ENCODE peak calls at places on chromosomes 1 and 21, in seven cellular contexts. E, L, G, R, I, S and N are unnamed samples.

GRCh38 chr1:243343970-243344749 is 88.3 kb downstream of the SDCCAG8 start:
- DNase-seq in E (no peak), L (no peak), G (no peak), R (peak), I (peak), S (no peak), N (no peak)

GRCh38 chr1:95094923-95095322 is 22.2 kb upstream of the ALG14 start:
- DNase-seq in E (no peak), L (no peak), G (no peak), R (no peak), I (no peak), S (no peak), N (no peak)

GRCh38 chr1:111649227-111649626 is 29.6 kb downstream of the RAP1A start:
- DNase-seq in E (no peak), L (no peak), G (no peak), R (no peak), I (no peak), S (no peak), N (no peak)

GRCh38 chr1:231929311-231929710 is 302.7 kb downstream of the DISC1 start:
- DNase-seq in E (no peak), L (no peak), G (no peak), R (peak), I (peak), S (no peak), N (no peak)

GRCh38 chr21:45055861-45056260 is 18.5 kb upstream of the ADARB1 start:
- DNase-seq in E (no peak), L (no peak), G (no peak), R (no peak), I (peak), S (no peak), N (no peak)

GRCh38 chr1:203425668-203425999 is 50.0 kb upstream of the PRELP start:
- DNase-seq in E (no peak), L (no peak), G (no peak), R (peak), I (peak), S (no peak), N (no peak)

GRCh38 chr1:228004331-228004871 is 2.4 kb upstream of the WNT3A start:
- DNase-seq in E (peak), L (no peak), G (peak), R (peak), I (no peak), S (peak), N (no peak)

GRCh38 chr1:93021539-93022134 is 57.4 kb upstream of the MTF2 start:
- DNase-seq in E (no peak), L (no peak), G (no peak), R (peak), I (peak), S (no peak), N (no peak)

GRCh38 chr1:5877683-5878530 is 114.3 kb downstream of the NPHP4 start:
- DNase-seq in E (no peak), L (no peak), G (no peak), R (no peak), I (no peak), S (no peak), N (peak)

GRCh38 chr1:5875345-5875910 is 116.8 kb downstream of the NPHP4 start:
- DNase-seq in E (no peak), L (no peak), G (no peak), R (no peak), I (no peak), S (no peak), N (no peak)

GRCh38 chr1:5878938-5879337 is 113.3 kb downstream of the NPHP4 start:
- DNase-seq in E (no peak), L (no peak), G (no peak), R (no peak), I (no peak), S (no peak), N (peak)

GRCh38 chr1:5876251-5876650 is 116.0 kb downstream of the NPHP4 start:
- DNase-seq in E (no peak), L (no peak), G (no peak), R (no peak), I (no peak), S (no peak), N (no peak)

DNA sequence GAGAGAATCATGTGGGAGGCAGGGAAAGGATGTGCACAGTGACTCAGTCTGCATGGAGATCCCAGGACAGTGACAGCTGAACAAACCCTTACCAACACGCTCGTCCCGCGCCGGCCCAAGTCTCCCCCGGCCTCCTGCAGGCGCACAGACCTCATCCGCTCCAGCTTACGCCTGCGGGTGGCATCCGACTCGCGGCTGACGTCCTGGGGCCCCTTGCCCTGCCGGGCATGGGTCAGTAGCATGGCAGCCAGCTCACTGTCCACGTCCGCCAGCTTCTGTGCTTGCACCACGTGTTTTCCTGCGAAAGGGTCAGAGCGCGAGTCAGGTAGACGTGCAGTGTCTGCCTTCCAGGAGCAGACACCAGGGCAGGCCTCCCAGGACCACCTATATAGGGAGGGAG is 115.2 kb downstream of the NPHP4 start:
- DNase-seq in E (no peak), L (no peak), G (no peak), R (no peak), I (no peak), S (no peak), N (no peak)
- TF ChIP-seq CTCF in E (no peak), L (no peak), G (no peak), R (no peak), I (no peak), S (no peak), N (no peak)

GRCh38 chr1:106268070-106268469 is 788.4 kb upstream of the PRMT6 start:
- DNase-seq in E (no peak), L (no peak), G (no peak), R (peak), I (no peak), S (peak), N (no peak)
- TF ChIP-seq CTCF in E (no peak), L (peak), G (no peak), R (peak), I (no peak), S (no peak), N (peak)

GRCh38 chr1:159196543-159196942 is 8.1 kb upstream of the ACKR1 start:
- DNase-seq in E (no peak), L (no peak), G (no peak), R (no peak), I (no peak), S (peak), N (no peak)
- TF ChIP-seq CTCF in E (no peak), L (peak), G (no peak), R (peak), I (no peak), S (peak), N (peak)

GRCh38 chr21:16002872-16003466 is 273.2 kb downstream of the USP25 start:
- DNase-seq in E (no peak), L (no peak), G (no peak), R (peak), I (peak), S (no peak), N (no peak)
- TF ChIP-seq CTCF in E (peak), L (peak), G (no peak), R (peak), I (peak), S (no peak), N (peak)

GRCh38 chr1:223707270-223708000 is 4.9 kb upstream of the CAPN2 start:
- DNase-seq in E (peak), L (no peak), G (peak), R (peak), I (peak), S (no peak), N (no peak)

GRCh38 chr1:223709598-223709997 is 2.7 kb upstream of the CAPN2 start:
- DNase-seq in E (no peak), L (no peak), G (no peak), R (peak), I (peak), S (no peak), N (no peak)

GRCh38 chr1:223708651-223709268 is 3.6 kb upstream of the CAPN2 start:
- DNase-seq in E (no peak), L (no peak), G (no peak), R (no peak), I (no peak), S (no peak), N (no peak)

GRCh38 chr1:223706077-223706988 is 6.0 kb upstream of the CAPN2 start:
- DNase-seq in E (no peak), L (no peak), G (peak), R (peak), I (peak), S (no peak), N (no peak)

DNA sequence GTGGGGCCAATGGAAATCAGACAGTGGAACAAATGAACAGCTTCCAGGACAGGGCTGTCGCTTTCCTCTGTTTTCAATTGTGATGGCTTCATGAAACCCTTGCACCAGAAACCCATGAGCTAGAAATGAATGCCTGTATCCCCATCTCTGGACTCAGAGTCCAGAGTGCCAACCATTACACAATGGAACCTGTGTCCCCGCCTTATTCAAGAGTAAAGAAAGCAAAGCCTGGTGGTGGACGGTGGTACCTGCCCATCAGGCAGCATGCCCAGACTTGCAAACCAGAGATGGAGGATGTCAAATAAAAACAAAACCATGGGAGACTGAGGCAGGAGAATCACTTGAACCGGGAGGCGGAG is 4.4 kb upstream of the CAPN2 start:
- DNase-seq in E (no peak), L (no peak), G (peak), R (no peak), I (no peak), S (no peak), N (no peak)
- TF ChIP-seq CTCF in E (peak), L (peak), G (peak), R (peak), I (peak), S (no peak), N (peak)